ENCODE peak calls at places on chromosomes 4 and X, in six cellular contexts. B, S, Y, V, H and A are unnamed samples.

GRCh38 chr4:182925298-182925738 is 8.1 kb upstream of the DCTD start:
- DNase-seq in H (peak; percentile 51), Y (peak; percentile 36), S (peak; percentile 83), V (peak; percentile 77), B (peak; percentile 96), A (peak; percentile 88)

GRCh38 chr4:83308672-83309071 is 24.1 kb upstream of the COQ2 start:
- DNase-seq in V (no peak), B (no peak), Y (no peak), S (no peak), H (no peak), A (no peak)

GRCh38 chrX:142089193-142089592 is 115.9 kb downstream of the MAGEC2 start:
- DNase-seq in H (no peak), V (peak; percentile 0), Y (no peak), B (peak; percentile 0), S (no peak), A (peak; percentile 14)

GRCh38 chrX:31012509-31013025 is 59.3 kb downstream of the FTHL17 start:
- DNase-seq in B (no peak), S (no peak), Y (no peak), H (no peak), V (no peak), A (no peak)

GRCh38 chr4:98976716-98977115 is 18.8 kb upstream of the METAP1 start:
- DNase-seq in H (no peak), S (no peak), Y (no peak), B (no peak), V (peak; percentile 20), A (no peak)

GRCh38 chr4:1446502-1447153 is 40.4 kb upstream of the NKX1-1 start:
- DNase-seq in B (no peak), Y (no peak), S (no peak), H (no peak), V (no peak), A (no peak)

GRCh38 chr4:129239088-129239487 is 143.1 kb downstream of the C4orf33 start:
- DNase-seq in H (no peak), S (no peak), Y (no peak), V (no peak), B (no peak), A (no peak)

GRCh38 chrX:20347486-20347885 is 80.8 kb upstream of the RPS6KA3 start:
- DNase-seq in S (no peak), V (no peak), H (no peak), Y (peak; percentile 60), B (no peak), A (no peak)

GRCh38 chrX:118755633-118756032 is 28.2 kb downstream of the IL13RA1 start:
- DNase-seq in V (no peak), B (no peak), S (no peak), H (no peak), Y (no peak), A (no peak)

GRCh38 chr4:182227611-182228010 is 15.6 kb upstream of the TENM3 start:
- DNase-seq in Y (no peak), B (no peak), V (no peak), S (no peak), H (no peak), A (no peak)

GRCh38 chr4:119536572-119537528 is 91.8 kb downstream of the PDE5A start:
- DNase-seq in S (no peak), B (no peak), Y (no peak), V (no peak), H (no peak), A (no peak)

GRCh38 chr4:45283352-45283751 is 557.0 kb upstream of the GNPDA2 start:
- DNase-seq in S (peak; percentile 21), B (no peak), V (no peak), Y (no peak), H (no peak), A (no peak)

GRCh38 chr4:65089666-65090065 is 580.6 kb downstream of the EPHA5 start:
- DNase-seq in Y (no peak), V (no peak), H (no peak), S (no peak), B (peak; percentile 64), A (peak; percentile 9)

GRCh38 chr4:72467633-72468032 is 101.4 kb downstream of the ADAMTS3 start:
- DNase-seq in Y (no peak), H (no peak), B (no peak), V (no peak), S (no peak), A (no peak)

GRCh38 chrX:10660171-10660570 is 39.8 kb upstream of the MID1 start:
- DNase-seq in S (no peak), Y (no peak), B (no peak), H (no peak), V (no peak), A (no peak)